ENCODE peak calls at places on chromosome 18, in five cellular contexts. One of them, this sample, is unnamed. For H3K9me3, the result is how much of the 10 kb centered on the place peaks cover.

GRCh38 chr18:12765127-12765526 is 62.3 kb downstream of the PSMG2 start:
- DNase-seq in mesenchymal stem cell: no peak
- DNase-seq in neuronal stem cell: no peak
- DNase-seq in H1: no peak
- DNase-seq in trophoblast cell: no peak
- DNase-seq in this sample: peak

GRCh38 chr18:79302120-79302519 is 93.6 kb upstream of the NFATC1 start:
- DNase-seq in mesenchymal stem cell: no peak
- DNase-seq in neuronal stem cell: no peak
- DNase-seq in H1: no peak
- DNase-seq in trophoblast cell: no peak
- DNase-seq in this sample: no peak

GRCh38 chr18:36831139-36831538 is 2.2 kb downstream of the KIAA1328 start:
- DNase-seq in mesenchymal stem cell: peak
- DNase-seq in neuronal stem cell: no peak
- DNase-seq in H1: no peak
- DNase-seq in trophoblast cell: no peak
- DNase-seq in this sample: no peak

GRCh38 chr18:53918091-53918490 is 306.4 kb downstream of the MBD2 start:
- DNase-seq in mesenchymal stem cell: no peak
- DNase-seq in neuronal stem cell: no peak
- DNase-seq in H1: no peak
- DNase-seq in trophoblast cell: peak
- DNase-seq in this sample: no peak

GRCh38 chr18:59453468-59453961 is 94.5 kb upstream of the LMAN1 start:
- DNase-seq in mesenchymal stem cell: no peak
- DNase-seq in neuronal stem cell: no peak
- DNase-seq in H1: no peak
- DNase-seq in trophoblast cell: no peak
- DNase-seq in this sample: no peak

GRCh38 chr18:48545690-48546365 is 7.0 kb downstream of the CTIF start:
- DNase-seq in mesenchymal stem cell: peak
- DNase-seq in neuronal stem cell: peak
- DNase-seq in H1: peak
- DNase-seq in trophoblast cell: peak
- DNase-seq in this sample: peak

GRCh38 chr18:61953161-61953560 is 60.4 kb upstream of the RNF152 start:
- DNase-seq in mesenchymal stem cell: peak
- DNase-seq in neuronal stem cell: no peak
- DNase-seq in H1: no peak
- DNase-seq in trophoblast cell: no peak
- DNase-seq in this sample: no peak

GRCh38 chr18:41372266-41372665 is 582.8 kb upstream of the PIK3C3 start:
- DNase-seq in mesenchymal stem cell: no peak
- DNase-seq in neuronal stem cell: no peak
- DNase-seq in H1: no peak
- DNase-seq in trophoblast cell: no peak
- DNase-seq in this sample: peak

GRCh38 chr18:76977108-76977621 is 154.8 kb downstream of the ZNF236 start:
- DNase-seq in mesenchymal stem cell: no peak
- DNase-seq in neuronal stem cell: no peak
- DNase-seq in H1: peak
- DNase-seq in trophoblast cell: no peak
- DNase-seq in this sample: peak

GRCh38 chr18:58192519-58192918 is 148.5 kb downstream of the NEDD4L start:
- DNase-seq in mesenchymal stem cell: no peak
- DNase-seq in neuronal stem cell: no peak
- DNase-seq in H1: no peak
- DNase-seq in trophoblast cell: no peak
- DNase-seq in this sample: no peak

GRCh38 chr18:58196164-58196563 is 152.1 kb downstream of the NEDD4L start:
- DNase-seq in mesenchymal stem cell: no peak
- DNase-seq in neuronal stem cell: no peak
- DNase-seq in H1: no peak
- DNase-seq in trophoblast cell: no peak
- DNase-seq in this sample: no peak

GRCh38 chr18:58196881-58197872 is 153.2 kb downstream of the NEDD4L start:
- DNase-seq in mesenchymal stem cell: no peak
- DNase-seq in neuronal stem cell: no peak
- DNase-seq in H1: no peak
- DNase-seq in trophoblast cell: no peak
- DNase-seq in this sample: no peak

GRCh38 chr18:58194028-58194427 is 150.0 kb downstream of the NEDD4L start:
- DNase-seq in mesenchymal stem cell: no peak
- DNase-seq in neuronal stem cell: no peak
- DNase-seq in H1: no peak
- DNase-seq in trophoblast cell: no peak
- DNase-seq in this sample: peak

DNA sequence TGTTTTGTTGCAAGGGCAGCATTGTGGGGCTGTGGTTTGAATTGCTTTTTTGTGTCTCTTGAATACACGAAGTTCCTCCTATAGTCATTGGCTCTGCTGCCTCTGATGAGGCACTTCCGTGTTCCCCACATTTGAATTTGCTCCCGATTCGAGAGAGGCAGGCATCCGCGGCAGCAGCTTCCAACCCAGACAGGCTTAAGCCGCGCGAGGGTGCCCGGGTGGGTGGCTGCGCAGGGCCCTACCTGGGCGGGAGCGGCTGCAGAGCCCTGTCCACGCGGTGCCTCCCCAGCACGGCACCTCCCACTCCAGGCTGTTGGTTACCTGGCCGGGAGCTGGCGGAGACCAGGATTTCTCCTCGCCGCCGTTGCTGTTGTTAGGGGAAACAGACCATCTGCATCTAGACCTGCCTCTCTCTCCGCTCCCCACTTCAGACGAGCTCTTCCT is 151.3 kb downstream of the NEDD4L start:
- DNase-seq in mesenchymal stem cell: no peak
- DNase-seq in neuronal stem cell: no peak
- DNase-seq in H1: peak
- DNase-seq in trophoblast cell: no peak
- DNase-seq in this sample: peak
- H2BK12ac ChIP-seq in mesenchymal stem cell: no peak
- H2BK12ac ChIP-seq in neuronal stem cell: no peak
- H2BK12ac ChIP-seq in H1: peak
- H2BK12ac ChIP-seq in trophoblast cell: peak
- H2BK12ac ChIP-seq in this sample: no peak

GRCh38 chr18:56475250-56475649 is 163.1 kb downstream of the TXNL1 start:
- DNase-seq in mesenchymal stem cell: no peak
- DNase-seq in neuronal stem cell: no peak
- DNase-seq in H1: no peak
- DNase-seq in trophoblast cell: peak
- DNase-seq in this sample: no peak

DNA sequence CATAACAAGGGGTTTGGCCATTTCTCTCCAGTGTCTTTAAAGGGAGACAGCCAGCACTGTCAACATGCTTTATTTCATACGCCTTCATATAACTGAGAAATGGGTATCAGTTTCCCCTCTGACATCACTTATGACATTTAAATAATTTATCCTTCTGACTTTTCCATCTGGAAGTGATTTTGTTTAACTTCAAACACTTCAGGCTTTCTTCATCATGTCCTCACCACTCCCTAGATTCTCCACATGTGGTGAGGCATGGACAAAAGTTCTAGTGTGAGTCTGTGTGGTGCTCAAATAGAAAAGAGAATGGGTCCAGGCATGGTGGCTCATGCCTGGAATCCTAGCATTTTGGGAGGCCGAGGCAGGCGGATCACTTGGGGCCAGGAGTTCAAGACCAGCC is 158.6 kb downstream of the TXNL1 start:
- DNase-seq in mesenchymal stem cell: no peak
- DNase-seq in neuronal stem cell: no peak
- DNase-seq in H1: no peak
- DNase-seq in trophoblast cell: no peak
- DNase-seq in this sample: no peak
- H4K91ac ChIP-seq in mesenchymal stem cell: no peak
- H4K91ac ChIP-seq in neuronal stem cell: no peak
- H4K91ac ChIP-seq in H1: no peak
- H4K91ac ChIP-seq in trophoblast cell: no peak
- H4K91ac ChIP-seq in this sample: no peak

GRCh38 chr18:35306588-35307250 is 16.7 kb upstream of the ZSCAN30 start:
- DNase-seq in mesenchymal stem cell: peak
- DNase-seq in neuronal stem cell: no peak
- DNase-seq in H1: no peak
- DNase-seq in trophoblast cell: no peak
- DNase-seq in this sample: no peak

GRCh38 chr18:35303610-35304009 is 13.6 kb upstream of the ZSCAN30 start:
- DNase-seq in mesenchymal stem cell: no peak
- DNase-seq in neuronal stem cell: no peak
- DNase-seq in H1: no peak
- DNase-seq in trophoblast cell: no peak
- DNase-seq in this sample: no peak
- H3K9me3 ChIP-seq in mesenchymal stem cell: half or more
- H3K9me3 ChIP-seq in neuronal stem cell: half or more
- H3K9me3 ChIP-seq in H1: under half
- H3K9me3 ChIP-seq in trophoblast cell: under half
- H3K9me3 ChIP-seq in this sample: under half

GRCh38 chr18:10787293-10787901 is 261.6 kb downstream of the NAPG start:
- DNase-seq in mesenchymal stem cell: peak
- DNase-seq in neuronal stem cell: peak
- DNase-seq in H1: peak
- DNase-seq in trophoblast cell: peak
- DNase-seq in this sample: peak

GRCh38 chr18:10785798-10786197 is 260.0 kb downstream of the NAPG start:
- DNase-seq in mesenchymal stem cell: no peak
- DNase-seq in neuronal stem cell: no peak
- DNase-seq in H1: no peak
- DNase-seq in trophoblast cell: no peak
- DNase-seq in this sample: no peak

GRCh38 chr18:10784596-10785202 is 258.9 kb downstream of the NAPG start:
- DNase-seq in mesenchymal stem cell: no peak
- DNase-seq in neuronal stem cell: no peak
- DNase-seq in H1: no peak
- DNase-seq in trophoblast cell: no peak
- DNase-seq in this sample: no peak

DNA sequence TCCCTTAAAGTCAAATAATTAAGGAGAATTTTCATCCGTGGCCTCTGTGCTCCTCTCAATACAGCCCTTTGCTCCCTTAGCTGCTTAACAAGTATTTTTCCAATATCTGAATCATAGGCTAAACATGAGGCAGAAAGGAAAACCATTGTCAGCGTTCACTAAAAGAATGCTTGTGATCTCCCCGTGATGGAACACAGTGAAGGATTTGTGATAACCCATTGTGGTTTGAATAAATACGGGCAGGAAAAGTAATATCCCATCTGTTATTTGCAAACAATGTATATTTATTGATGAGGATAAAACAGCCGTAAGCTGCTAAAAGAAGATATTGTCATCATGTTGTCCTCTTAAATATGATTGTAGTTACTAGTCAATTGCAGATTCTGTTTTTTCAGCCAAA is 258.1 kb downstream of the NAPG start:
- DNase-seq in mesenchymal stem cell: no peak
- DNase-seq in neuronal stem cell: no peak
- DNase-seq in H1: no peak
- DNase-seq in trophoblast cell: no peak
- DNase-seq in this sample: no peak
- H2BK12ac ChIP-seq in mesenchymal stem cell: no peak
- H2BK12ac ChIP-seq in neuronal stem cell: no peak
- H2BK12ac ChIP-seq in H1: no peak
- H2BK12ac ChIP-seq in trophoblast cell: no peak
- H2BK12ac ChIP-seq in this sample: no peak